ENCODE peak calls at places on chromosomes 16 and 17, in ten cellular contexts. One of them, this sample, is unnamed.

GRCh38 chr17:64020068-64020766 is at the start of gene ICAM2:
- DNase-seq in epithelial cell of prostate: no peak
- DNase-seq in HT1080: peak; percentile 22
- DNase-seq in activated naive CD4-positive, alpha-beta T cell treated with anti-CD3 and anti-CD28 coated beads, Interleukin-2, amount 50 U/mL, for 16 hours: peak; percentile 80
- DNase-seq in GM04504: no peak
- DNase-seq in hippocampal formation: no peak
- DNase-seq in SW 1271: no peak
- DNase-seq in stimulated activated CD8-positive, alpha-beta memory T cell treated with anti-CD3 and anti-CD28 coated beads, Interleukin-4, amount 100 ng/mL, for 48 hours: peak; percentile 88
- DNase-seq in ACHN: peak; percentile 20
- DNase-seq in amygdala: no peak
- DNase-seq in this sample: peak; percentile 78

GRCh38 chr17:81831563-81831956 is 1.5 kb downstream of the MCRIP1 start:
- DNase-seq in epithelial cell of prostate: no peak
- DNase-seq in HT1080: no peak
- DNase-seq in activated naive CD4-positive, alpha-beta T cell treated with anti-CD3 and anti-CD28 coated beads, Interleukin-2, amount 50 U/mL, for 16 hours: no peak
- DNase-seq in GM04504: no peak
- DNase-seq in hippocampal formation: no peak
- DNase-seq in SW 1271: no peak
- DNase-seq in stimulated activated CD8-positive, alpha-beta memory T cell treated with anti-CD3 and anti-CD28 coated beads, Interleukin-4, amount 100 ng/mL, for 48 hours: peak; percentile 41
- DNase-seq in ACHN: no peak
- DNase-seq in amygdala: no peak
- DNase-seq in this sample: no peak

GRCh38 chr16:21121150-21121549 is 29.5 kb downstream of the DNAH3 start:
- DNase-seq in epithelial cell of prostate: no peak
- DNase-seq in HT1080: no peak
- DNase-seq in activated naive CD4-positive, alpha-beta T cell treated with anti-CD3 and anti-CD28 coated beads, Interleukin-2, amount 50 U/mL, for 16 hours: no peak
- DNase-seq in GM04504: no peak
- DNase-seq in hippocampal formation: no peak
- DNase-seq in SW 1271: no peak
- DNase-seq in stimulated activated CD8-positive, alpha-beta memory T cell treated with anti-CD3 and anti-CD28 coated beads, Interleukin-4, amount 100 ng/mL, for 48 hours: no peak
- DNase-seq in ACHN: no peak
- DNase-seq in amygdala: no peak
- DNase-seq in this sample: no peak

GRCh38 chr17:46865100-46865499 is 13.7 kb downstream of the WNT9B start:
- DNase-seq in epithelial cell of prostate: no peak
- DNase-seq in HT1080: peak; percentile 36
- DNase-seq in activated naive CD4-positive, alpha-beta T cell treated with anti-CD3 and anti-CD28 coated beads, Interleukin-2, amount 50 U/mL, for 16 hours: no peak
- DNase-seq in GM04504: no peak
- DNase-seq in hippocampal formation: no peak
- DNase-seq in SW 1271: no peak
- DNase-seq in stimulated activated CD8-positive, alpha-beta memory T cell treated with anti-CD3 and anti-CD28 coated beads, Interleukin-4, amount 100 ng/mL, for 48 hours: no peak
- DNase-seq in ACHN: no peak
- DNase-seq in amygdala: no peak
- DNase-seq in this sample: no peak

GRCh38 chr16:46650224-46650623 is 29.0 kb upstream of the SHCBP1 start:
- DNase-seq in epithelial cell of prostate: no peak
- DNase-seq in HT1080: no peak
- DNase-seq in activated naive CD4-positive, alpha-beta T cell treated with anti-CD3 and anti-CD28 coated beads, Interleukin-2, amount 50 U/mL, for 16 hours: no peak
- DNase-seq in GM04504: no peak
- DNase-seq in hippocampal formation: no peak
- DNase-seq in SW 1271: no peak
- DNase-seq in stimulated activated CD8-positive, alpha-beta memory T cell treated with anti-CD3 and anti-CD28 coated beads, Interleukin-4, amount 100 ng/mL, for 48 hours: no peak
- DNase-seq in ACHN: no peak
- DNase-seq in amygdala: no peak
- DNase-seq in this sample: no peak

GRCh38 chr17:33981713-33982601 is 273.1 kb upstream of the CCL2 start:
- DNase-seq in epithelial cell of prostate: no peak
- DNase-seq in HT1080: no peak
- DNase-seq in activated naive CD4-positive, alpha-beta T cell treated with anti-CD3 and anti-CD28 coated beads, Interleukin-2, amount 50 U/mL, for 16 hours: no peak
- DNase-seq in GM04504: no peak
- DNase-seq in hippocampal formation: no peak
- DNase-seq in SW 1271: no peak
- DNase-seq in stimulated activated CD8-positive, alpha-beta memory T cell treated with anti-CD3 and anti-CD28 coated beads, Interleukin-4, amount 100 ng/mL, for 48 hours: no peak
- DNase-seq in ACHN: no peak
- DNase-seq in amygdala: no peak
- DNase-seq in this sample: no peak

GRCh38 chr16:3282103-3282746 is 1.1 kb upstream of the ZNF263 start:
- DNase-seq in epithelial cell of prostate: no peak
- DNase-seq in HT1080: no peak
- DNase-seq in activated naive CD4-positive, alpha-beta T cell treated with anti-CD3 and anti-CD28 coated beads, Interleukin-2, amount 50 U/mL, for 16 hours: no peak
- DNase-seq in GM04504: no peak
- DNase-seq in hippocampal formation: no peak
- DNase-seq in SW 1271: peak; percentile 40
- DNase-seq in stimulated activated CD8-positive, alpha-beta memory T cell treated with anti-CD3 and anti-CD28 coated beads, Interleukin-4, amount 100 ng/mL, for 48 hours: no peak
- DNase-seq in ACHN: peak; percentile 82
- DNase-seq in amygdala: peak; percentile 58
- DNase-seq in this sample: no peak

GRCh38 chr17:80047176-80047575 is 10.7 kb downstream of the CCDC40 start:
- DNase-seq in epithelial cell of prostate: no peak
- DNase-seq in HT1080: no peak
- DNase-seq in activated naive CD4-positive, alpha-beta T cell treated with anti-CD3 and anti-CD28 coated beads, Interleukin-2, amount 50 U/mL, for 16 hours: no peak
- DNase-seq in GM04504: no peak
- DNase-seq in hippocampal formation: no peak
- DNase-seq in SW 1271: no peak
- DNase-seq in stimulated activated CD8-positive, alpha-beta memory T cell treated with anti-CD3 and anti-CD28 coated beads, Interleukin-4, amount 100 ng/mL, for 48 hours: no peak
- DNase-seq in ACHN: no peak
- DNase-seq in amygdala: no peak
- DNase-seq in this sample: no peak

GRCh38 chr16:20637247-20637646 is 60.2 kb downstream of the ACSM1 start:
- DNase-seq in epithelial cell of prostate: no peak
- DNase-seq in HT1080: no peak
- DNase-seq in activated naive CD4-positive, alpha-beta T cell treated with anti-CD3 and anti-CD28 coated beads, Interleukin-2, amount 50 U/mL, for 16 hours: no peak
- DNase-seq in GM04504: no peak
- DNase-seq in hippocampal formation: no peak
- DNase-seq in SW 1271: no peak
- DNase-seq in stimulated activated CD8-positive, alpha-beta memory T cell treated with anti-CD3 and anti-CD28 coated beads, Interleukin-4, amount 100 ng/mL, for 48 hours: no peak
- DNase-seq in ACHN: no peak
- DNase-seq in amygdala: no peak
- DNase-seq in this sample: no peak

GRCh38 chr17:31537558-31537957 is 146.1 kb downstream of the RAB11FIP4 start:
- DNase-seq in epithelial cell of prostate: no peak
- DNase-seq in HT1080: no peak
- DNase-seq in activated naive CD4-positive, alpha-beta T cell treated with anti-CD3 and anti-CD28 coated beads, Interleukin-2, amount 50 U/mL, for 16 hours: no peak
- DNase-seq in GM04504: no peak
- DNase-seq in hippocampal formation: no peak
- DNase-seq in SW 1271: no peak
- DNase-seq in stimulated activated CD8-positive, alpha-beta memory T cell treated with anti-CD3 and anti-CD28 coated beads, Interleukin-4, amount 100 ng/mL, for 48 hours: no peak
- DNase-seq in ACHN: no peak
- DNase-seq in amygdala: no peak
- DNase-seq in this sample: no peak

GRCh38 chr16:4570086-4570485 is 13.9 kb downstream of the C16orf96 start:
- DNase-seq in epithelial cell of prostate: no peak
- DNase-seq in HT1080: no peak
- DNase-seq in activated naive CD4-positive, alpha-beta T cell treated with anti-CD3 and anti-CD28 coated beads, Interleukin-2, amount 50 U/mL, for 16 hours: no peak
- DNase-seq in GM04504: no peak
- DNase-seq in hippocampal formation: no peak
- DNase-seq in SW 1271: no peak
- DNase-seq in stimulated activated CD8-positive, alpha-beta memory T cell treated with anti-CD3 and anti-CD28 coated beads, Interleukin-4, amount 100 ng/mL, for 48 hours: no peak
- DNase-seq in ACHN: no peak
- DNase-seq in amygdala: no peak
- DNase-seq in this sample: no peak

GRCh38 chr17:40559016-40559853 is 6.0 kb downstream of the CCR7 start:
- DNase-seq in epithelial cell of prostate: no peak
- DNase-seq in HT1080: no peak
- DNase-seq in activated naive CD4-positive, alpha-beta T cell treated with anti-CD3 and anti-CD28 coated beads, Interleukin-2, amount 50 U/mL, for 16 hours: peak; percentile 5
- DNase-seq in GM04504: no peak
- DNase-seq in hippocampal formation: no peak
- DNase-seq in SW 1271: no peak
- DNase-seq in stimulated activated CD8-positive, alpha-beta memory T cell treated with anti-CD3 and anti-CD28 coated beads, Interleukin-4, amount 100 ng/mL, for 48 hours: peak; percentile 25
- DNase-seq in ACHN: no peak
- DNase-seq in amygdala: no peak
- DNase-seq in this sample: peak; percentile 27

GRCh38 chr16:46573008-46573833 is 48.0 kb downstream of the SHCBP1 start:
- DNase-seq in epithelial cell of prostate: no peak
- DNase-seq in HT1080: peak; percentile 81
- DNase-seq in activated naive CD4-positive, alpha-beta T cell treated with anti-CD3 and anti-CD28 coated beads, Interleukin-2, amount 50 U/mL, for 16 hours: no peak
- DNase-seq in GM04504: peak; percentile 12
- DNase-seq in hippocampal formation: no peak
- DNase-seq in SW 1271: no peak
- DNase-seq in stimulated activated CD8-positive, alpha-beta memory T cell treated with anti-CD3 and anti-CD28 coated beads, Interleukin-4, amount 100 ng/mL, for 48 hours: no peak
- DNase-seq in ACHN: peak; percentile 72
- DNase-seq in amygdala: no peak
- DNase-seq in this sample: no peak

GRCh38 chr17:58504826-58505351 is 9.5 kb downstream of the MTMR4 start:
- DNase-seq in epithelial cell of prostate: no peak
- DNase-seq in HT1080: no peak
- DNase-seq in activated naive CD4-positive, alpha-beta T cell treated with anti-CD3 and anti-CD28 coated beads, Interleukin-2, amount 50 U/mL, for 16 hours: no peak
- DNase-seq in GM04504: no peak
- DNase-seq in hippocampal formation: no peak
- DNase-seq in SW 1271: no peak
- DNase-seq in stimulated activated CD8-positive, alpha-beta memory T cell treated with anti-CD3 and anti-CD28 coated beads, Interleukin-4, amount 100 ng/mL, for 48 hours: no peak
- DNase-seq in ACHN: no peak
- DNase-seq in amygdala: no peak
- DNase-seq in this sample: no peak

This sample was measured in activated naive CD8-positive, alpha-beta T cell treated with anti-CD3 and anti-CD28 coated beads, Interleukin-2, amount 10 ng/mL, durations not matched to agents 7 days and 5 days.